ENCODE peak calls at places on chromosomes 4 and X, in four cellular contexts. C is K562, E is SK-N-SH, W is HCT116. S is an unnamed sample.

GRCh38 chr4:146095091-146095690 is 80.3 kb upstream of the LSM6 start:
- DNase-seq in W (peak; percentile 57), C (peak; percentile 46), E (peak; percentile 17), S (peak; percentile 32)

GRCh38 chrX:66110112-66110511 is 53.9 kb upstream of the HEPH start:
- DNase-seq in C (peak; percentile 41), W (peak; percentile 3), E (peak; percentile 12), S (no peak)

GRCh38 chr4:6324999-6325790 is 55.5 kb downstream of the WFS1 start:
- DNase-seq in E (no peak), C (no peak), W (no peak), S (no peak)

GRCh38 chr4:116529129-116529528 is 556.2 kb downstream of the TRAM1L1 start:
- DNase-seq in W (no peak), E (no peak), C (no peak), S (no peak)

GRCh38 chr4:141002323-141002805 is 130.9 kb downstream of the RNF150 start:
- DNase-seq in C (no peak), E (no peak), W (no peak), S (no peak)

GRCh38 chr4:190020790-190021717 is 6.0 kb downstream of the FRG2 start:
- DNase-seq in C (peak; percentile 50), E (peak; percentile 82), W (no peak), S (peak; percentile 24)

GRCh38 chrX:151754042-151754419 is 19.5 kb downstream of the CNGA2 start:
- DNase-seq in W (peak; percentile 10), C (no peak), E (no peak), S (no peak)

GRCh38 chr4:185958094-185958493 is 110.9 kb upstream of the TLR3 start:
- DNase-seq in W (no peak), E (no peak), C (no peak), S (peak; percentile 4)

GRCh38 chr4:144350706-144351105 is 210.2 kb upstream of the GYPA start:
- DNase-seq in W (no peak), E (no peak), C (no peak), S (no peak)

GRCh38 chr4:94714360-94714759 is 43.4 kb upstream of the BMPR1B start:
- DNase-seq in W (no peak), E (no peak), C (no peak), S (no peak)

GRCh38 chr4:15255537-15255936 is 172.3 kb upstream of the C1QTNF7 start:
- DNase-seq in W (no peak), C (no peak), E (no peak), S (no peak)

GRCh38 chr4:153232768-153233167 is 28.5 kb downstream of the TRIM2 start:
- DNase-seq in C (no peak), W (peak; percentile 27), E (no peak), S (peak; percentile 39)

GRCh38 chrX:119783026-119783425 is 8.4 kb downstream of the RPL39 start:
- DNase-seq in E (no peak), C (no peak), W (no peak), S (no peak)

GRCh38 chr4:10086506-10087120 is 30.0 kb downstream of the WDR1 start:
- DNase-seq in W (no peak), C (no peak), E (peak; percentile 7), S (no peak)

GRCh38 chr4:186554485-186554884 is 882 bp downstream of the MTNR1A start:
- DNase-seq in W (peak; percentile 37), E (no peak), C (no peak), S (peak; percentile 14)

GRCh38 chr4:87211249-87211952 is 9.0 kb downstream of the KLHL8 start:
- DNase-seq in C (no peak), W (no peak), E (no peak), S (no peak)

GRCh38 chr4:98092833-98093439 is 50.3 kb downstream of the STPG2 start:
- DNase-seq in W (peak; percentile 27), E (no peak), C (no peak), S (peak; percentile 9)

GRCh38 chr4:98094118-98094517 is 49.2 kb downstream of the STPG2 start:
- DNase-seq in C (no peak), W (no peak), E (no peak), S (no peak)
- TF ChIP-seq ELF1 in C (no peak), W (no peak), E (no peak), S (no peak)

DNA sequence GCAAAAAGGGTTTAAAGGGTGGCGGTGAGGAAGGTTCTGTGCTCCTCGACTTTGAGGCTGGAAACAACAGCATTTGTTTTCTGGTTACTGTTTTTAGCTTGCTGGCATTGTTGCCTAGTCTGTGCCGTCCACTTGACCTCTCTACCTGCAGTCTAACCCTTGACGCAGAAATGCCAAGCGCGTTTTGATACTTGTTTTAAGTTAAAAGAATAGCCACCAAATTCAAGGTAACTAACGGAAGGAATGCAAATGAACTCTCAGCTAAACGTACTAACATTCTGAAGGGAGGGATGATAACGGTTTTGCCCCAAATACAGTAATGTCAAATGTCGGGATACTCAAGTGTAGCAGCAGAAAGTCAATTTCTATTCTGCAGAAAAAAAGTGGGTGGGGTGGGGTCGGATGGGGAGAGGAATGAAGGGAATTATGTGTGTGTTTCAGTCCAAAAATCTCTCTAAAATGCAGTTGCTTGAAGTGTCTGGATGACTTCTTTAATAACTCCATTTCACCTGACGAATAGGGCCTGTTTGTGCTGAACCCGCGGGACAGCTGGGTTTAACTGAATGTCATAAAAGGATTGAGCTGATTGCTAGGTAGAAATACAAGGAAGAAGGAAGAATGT is 3.4 kb upstream of the NKX6-1 start:
- DNase-seq in E (no peak), C (no peak), W (no peak), S (no peak)
- TF ChIP-seq ELF1 in E (no peak), C (no peak), W (no peak), S (no peak)

GRCh38 chr4:102438396-102438795 is 62.8 kb upstream of the NFKB1 start:
- DNase-seq in C (no peak), E (no peak), W (no peak), S (no peak)
- TF ChIP-seq ELF1 in C (no peak), E (no peak), W (no peak), S (no peak)

GRCh38 chrX:44344194-44344593 is 722 bp upstream of the EFHC2 start:
- DNase-seq in W (no peak), E (no peak), C (peak; percentile 62), S (no peak)
- TF ChIP-seq ELF1 in W (no peak), E (no peak), C (no peak), S (no peak)

GRCh38 chrX:39613508-39613921 is 484.2 kb downstream of the BCOR start:
- DNase-seq in E (peak; percentile 67), C (no peak), W (no peak), S (no peak)
- TF ChIP-seq ELF1 in E (no peak), C (no peak), W (no peak), S (no peak)

GRCh38 chr4:124018383-124019317 is 622.1 kb downstream of the SPRY1 start:
- DNase-seq in E (peak; percentile 61), C (no peak), W (no peak), S (peak; percentile 12)
- TF ChIP-seq ELF1 in E (no peak), C (no peak), W (no peak), S (no peak)

GRCh38 chr4:41144812-41145211 is 69.5 kb downstream of the APBB2 start:
- DNase-seq in W (no peak), C (no peak), E (no peak), S (peak; percentile 44)
- TF ChIP-seq ELF1 in W (no peak), C (no peak), E (no peak), S (no peak)

DNA sequence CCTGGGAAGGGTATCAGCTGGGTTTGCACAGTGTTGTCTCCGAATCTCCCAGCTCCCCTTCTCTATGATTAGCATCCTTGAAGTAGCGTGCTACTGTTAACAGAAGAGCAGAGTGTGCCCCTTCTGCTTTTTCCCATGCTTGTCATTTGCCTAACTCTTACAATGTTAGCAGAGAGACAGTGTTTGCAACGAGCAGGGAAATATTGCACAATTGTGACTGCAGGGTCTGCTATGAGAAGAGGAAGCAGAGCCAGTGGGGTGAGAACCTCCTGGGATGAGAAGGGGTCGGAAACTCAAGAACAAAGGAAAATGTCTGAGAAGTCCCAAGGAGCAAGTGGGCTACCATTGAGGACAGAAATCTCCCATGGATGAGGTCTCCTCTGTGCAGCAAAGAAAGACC is 7.8 kb upstream of the CHRNA9 start:
- DNase-seq in C (no peak), E (no peak), W (no peak), S (no peak)
- TF ChIP-seq ELF1 in C (no peak), E (no peak), W (no peak), S (no peak)

GRCh38 chr4:142944565-142944964 is 98.5 kb upstream of the INPP4B start:
- DNase-seq in C (no peak), E (no peak), W (no peak), S (no peak)
- TF ChIP-seq ELF1 in C (no peak), E (no peak), W (no peak), S (no peak)

S was measured in HepG2.